ENCODE peak calls at places on chromosomes 2 and 18, in four cellular contexts. One of them, this sample, is unnamed.

GRCh38 chr2:151363709-151364108 is 6.3 kb downstream of the TNFAIP6 start:
- DNase-seq in activated CD8-positive, alpha-beta memory T cell treated with anti-CD3 and anti-CD28 coated beads for 24 hours: no peak
- DNase-seq in LHCN-M2: no peak
- DNase-seq in left colon: no peak
- DNase-seq in this sample: no peak

GRCh38 chr2:196274387-196274809 is 103.0 kb upstream of the STK17B start:
- DNase-seq in left colon: no peak
- DNase-seq in LHCN-M2: no peak
- DNase-seq in activated CD8-positive, alpha-beta memory T cell treated with anti-CD3 and anti-CD28 coated beads for 24 hours: no peak
- DNase-seq in this sample: no peak

GRCh38 chr2:48530033-48530804 is at the start of gene STON1:
- DNase-seq in left colon: peak; percentile 30
- DNase-seq in activated CD8-positive, alpha-beta memory T cell treated with anti-CD3 and anti-CD28 coated beads for 24 hours: peak; percentile 64
- DNase-seq in LHCN-M2: peak; percentile 27
- DNase-seq in this sample: no peak

GRCh38 chr2:120350801-120351324 is 4.9 kb downstream of the INHBB start:
- DNase-seq in left colon: no peak
- DNase-seq in LHCN-M2: no peak
- DNase-seq in activated CD8-positive, alpha-beta memory T cell treated with anti-CD3 and anti-CD28 coated beads for 24 hours: no peak
- DNase-seq in this sample: no peak

GRCh38 chr18:2547477-2548087 is 23.7 kb downstream of the METTL4 start:
- DNase-seq in activated CD8-positive, alpha-beta memory T cell treated with anti-CD3 and anti-CD28 coated beads for 24 hours: no peak
- DNase-seq in LHCN-M2: peak; percentile 55
- DNase-seq in left colon: no peak
- DNase-seq in this sample: no peak

GRCh38 chr2:133841905-133842304 is 273.6 kb upstream of the NCKAP5 start:
- DNase-seq in LHCN-M2: peak; percentile 96
- DNase-seq in activated CD8-positive, alpha-beta memory T cell treated with anti-CD3 and anti-CD28 coated beads for 24 hours: no peak
- DNase-seq in left colon: no peak
- DNase-seq in this sample: no peak

GRCh38 chr18:41320090-41320489 is 634.9 kb upstream of the PIK3C3 start:
- DNase-seq in activated CD8-positive, alpha-beta memory T cell treated with anti-CD3 and anti-CD28 coated beads for 24 hours: no peak
- DNase-seq in LHCN-M2: no peak
- DNase-seq in left colon: no peak
- DNase-seq in this sample: no peak

GRCh38 chr2:237060518-237061312 is 25.0 kb upstream of the COPS8 start:
- DNase-seq in left colon: peak; percentile 28
- DNase-seq in LHCN-M2: peak; percentile 61
- DNase-seq in activated CD8-positive, alpha-beta memory T cell treated with anti-CD3 and anti-CD28 coated beads for 24 hours: no peak
- DNase-seq in this sample: no peak

GRCh38 chr2:169047253-169048250 is 16.4 kb upstream of the ABCB11 start:
- DNase-seq in left colon: no peak
- DNase-seq in LHCN-M2: no peak
- DNase-seq in activated CD8-positive, alpha-beta memory T cell treated with anti-CD3 and anti-CD28 coated beads for 24 hours: no peak
- DNase-seq in this sample: no peak

GRCh38 chr2:160005476-160005875 is 56.9 kb downstream of the PLA2R1 start:
- DNase-seq in LHCN-M2: no peak
- DNase-seq in activated CD8-positive, alpha-beta memory T cell treated with anti-CD3 and anti-CD28 coated beads for 24 hours: no peak
- DNase-seq in left colon: no peak
- DNase-seq in this sample: no peak

GRCh38 chr18:64419156-64419555 is 270.3 kb upstream of the LINC00305 start:
- DNase-seq in LHCN-M2: no peak
- DNase-seq in left colon: no peak
- DNase-seq in activated CD8-positive, alpha-beta memory T cell treated with anti-CD3 and anti-CD28 coated beads for 24 hours: no peak
- DNase-seq in this sample: no peak

GRCh38 chr18:26461405-26461804 is 86.9 kb downstream of the KCTD1 start:
- DNase-seq in left colon: no peak
- DNase-seq in LHCN-M2: no peak
- DNase-seq in activated CD8-positive, alpha-beta memory T cell treated with anti-CD3 and anti-CD28 coated beads for 24 hours: no peak
- DNase-seq in this sample: no peak

GRCh38 chr18:62953663-62954062 is 238.3 kb downstream of the PHLPP1 start:
- DNase-seq in left colon: no peak
- DNase-seq in activated CD8-positive, alpha-beta memory T cell treated with anti-CD3 and anti-CD28 coated beads for 24 hours: no peak
- DNase-seq in LHCN-M2: no peak
- DNase-seq in this sample: no peak

GRCh38 chr2:186382932-186383331 is 103.1 kb upstream of the ZC3H15 start:
- DNase-seq in activated CD8-positive, alpha-beta memory T cell treated with anti-CD3 and anti-CD28 coated beads for 24 hours: no peak
- DNase-seq in LHCN-M2: no peak
- DNase-seq in left colon: no peak
- DNase-seq in this sample: no peak

GRCh38 chr18:2515408-2515807 is 55.9 kb downstream of the METTL4 start:
- DNase-seq in activated CD8-positive, alpha-beta memory T cell treated with anti-CD3 and anti-CD28 coated beads for 24 hours: no peak
- DNase-seq in LHCN-M2: peak; percentile 96
- DNase-seq in left colon: no peak
- DNase-seq in this sample: no peak

GRCh38 chr2:206257861-206258260 is 16.6 kb upstream of the ZDBF2 start:
- DNase-seq in left colon: no peak
- DNase-seq in activated CD8-positive, alpha-beta memory T cell treated with anti-CD3 and anti-CD28 coated beads for 24 hours: no peak
- DNase-seq in LHCN-M2: no peak
- DNase-seq in this sample: no peak

GRCh38 chr2:175627405-175627804 is 374.7 kb downstream of the LNPK start:
- DNase-seq in activated CD8-positive, alpha-beta memory T cell treated with anti-CD3 and anti-CD28 coated beads for 24 hours: no peak
- DNase-seq in LHCN-M2: no peak
- DNase-seq in left colon: no peak
- DNase-seq in this sample: no peak

GRCh38 chr2:161238559-161239415 is 69.4 kb upstream of the PSMD14 start:
- DNase-seq in LHCN-M2: peak; percentile 52
- DNase-seq in activated CD8-positive, alpha-beta memory T cell treated with anti-CD3 and anti-CD28 coated beads for 24 hours: peak; percentile 82
- DNase-seq in left colon: peak; percentile 75
- DNase-seq in this sample: no peak

GRCh38 chr18:75364512-75364911 is 63.0 kb downstream of the SMIM21 start:
- DNase-seq in activated CD8-positive, alpha-beta memory T cell treated with anti-CD3 and anti-CD28 coated beads for 24 hours: no peak
- DNase-seq in left colon: no peak
- DNase-seq in LHCN-M2: no peak
- DNase-seq in this sample: peak; percentile 9

GRCh38 chr18:48292787-48293409 is 116.3 kb downstream of the ZBTB7C start:
- DNase-seq in left colon: no peak
- DNase-seq in activated CD8-positive, alpha-beta memory T cell treated with anti-CD3 and anti-CD28 coated beads for 24 hours: peak; percentile 35
- DNase-seq in LHCN-M2: no peak
- DNase-seq in this sample: no peak

GRCh38 chr18:59249186-59249774 is 24.0 kb downstream of the RAX start:
- DNase-seq in LHCN-M2: peak; percentile 69
- DNase-seq in activated CD8-positive, alpha-beta memory T cell treated with anti-CD3 and anti-CD28 coated beads for 24 hours: no peak
- DNase-seq in left colon: peak; percentile 29
- DNase-seq in this sample: peak; percentile 84

GRCh38 chr2:98469862-98470544 is 25.3 kb downstream of the INPP4A start:
- DNase-seq in LHCN-M2: peak; percentile 69
- DNase-seq in activated CD8-positive, alpha-beta memory T cell treated with anti-CD3 and anti-CD28 coated beads for 24 hours: no peak
- DNase-seq in left colon: no peak
- DNase-seq in this sample: no peak

GRCh38 chr2:226763320-226763719 is 36.3 kb downstream of the IRS1 start:
- DNase-seq in LHCN-M2: peak; percentile 55
- DNase-seq in left colon: no peak
- DNase-seq in activated CD8-positive, alpha-beta memory T cell treated with anti-CD3 and anti-CD28 coated beads for 24 hours: no peak
- DNase-seq in this sample: no peak

GRCh38 chr18:23067236-23067635 is 68.0 kb upstream of the CABLES1 start:
- DNase-seq in left colon: no peak
- DNase-seq in LHCN-M2: peak; percentile 15
- DNase-seq in activated CD8-positive, alpha-beta memory T cell treated with anti-CD3 and anti-CD28 coated beads for 24 hours: no peak
- DNase-seq in this sample: no peak

GRCh38 chr18:54466248-54467005 is 108.7 kb downstream of the C18orf54 start:
- DNase-seq in LHCN-M2: no peak
- DNase-seq in activated CD8-positive, alpha-beta memory T cell treated with anti-CD3 and anti-CD28 coated beads for 24 hours: no peak
- DNase-seq in left colon: no peak
- DNase-seq in this sample: no peak

GRCh38 chr2:65710779-65711295 is 278.4 kb upstream of the SPRED2 start:
- DNase-seq in left colon: no peak
- DNase-seq in LHCN-M2: peak; percentile 7
- DNase-seq in activated CD8-positive, alpha-beta memory T cell treated with anti-CD3 and anti-CD28 coated beads for 24 hours: no peak
- DNase-seq in this sample: no peak